ENCODE peak calls at places on chromosome 22, in seven cellular contexts. F, O, E, L, Y, X and J are unnamed samples.

GRCh38 chr22:47570300-47570685 is 807.8 kb downstream of the TBC1D22A start:
- DNase-seq in X (no peak), F (no peak), E (no peak), O (peak; percentile 42), L (no peak), Y (no peak), J (no peak)

GRCh38 chr22:18103527-18104269 is 6.9 kb upstream of the TUBA8 start:
- DNase-seq in L (no peak), E (no peak), X (no peak), Y (peak; percentile 50), F (no peak), O (no peak), J (no peak)

GRCh38 chr22:48760481-48761238 is 1067.0 kb downstream of the BRD1 start:
- DNase-seq in X (no peak), L (peak; percentile 2), Y (no peak), O (no peak), E (no peak), F (no peak), J (no peak)

GRCh38 chr22:43303751-43304150 is 39.4 kb downstream of the SCUBE1 start:
- DNase-seq in Y (no peak), O (no peak), X (no peak), F (no peak), L (no peak), E (no peak), J (no peak)

GRCh38 chr22:44561139-44561840 is 63.3 kb upstream of the RTL6 start:
- DNase-seq in F (no peak), L (no peak), X (no peak), Y (no peak), O (peak; percentile 13), E (no peak), J (no peak)

GRCh38 chr22:28021998-28022660 is 103.1 kb upstream of the PITPNB start:
- DNase-seq in X (no peak), L (no peak), E (no peak), Y (no peak), F (no peak), O (peak; percentile 52), J (no peak)

GRCh38 chr22:42174062-42174461 is 43.5 kb upstream of the CYP2D6 start:
- DNase-seq in O (no peak), Y (no peak), F (peak; percentile 53), L (no peak), E (no peak), X (peak; percentile 14), J (no peak)

GRCh38 chr22:48761546-48761945 is 1066.1 kb downstream of the BRD1 start:
- DNase-seq in Y (no peak), L (peak; percentile 0), E (no peak), F (no peak), X (no peak), O (no peak), J (no peak)

GRCh38 chr22:29216873-29217666 is 11.4 kb downstream of the EMID1 start:
- DNase-seq in X (peak; percentile 20), E (peak; percentile 71), F (peak; percentile 82), L (no peak), Y (no peak), O (no peak), J (peak; percentile 16)

GRCh38 chr22:49764151-49764581 is 63.5 kb downstream of the BRD1 start:
- DNase-seq in F (no peak), E (no peak), O (peak; percentile 63), L (no peak), Y (no peak), X (no peak), J (no peak)

GRCh38 chr22:46146329-46146728 is 4.0 kb upstream of the PPARA start:
- DNase-seq in O (no peak), E (no peak), F (no peak), L (no peak), X (no peak), Y (no peak), J (no peak)

GRCh38 chr22:35761037-35761436 is 43.4 kb downstream of the APOL5 start:
- DNase-seq in Y (no peak), E (no peak), L (no peak), O (no peak), F (no peak), X (no peak), J (no peak)

GRCh38 chr22:25331050-25331449 is 111.6 kb downstream of the CRYBB2 start:
- DNase-seq in X (no peak), L (no peak), F (no peak), E (no peak), Y (no peak), O (no peak), J (no peak)

GRCh38 chr22:19815093-19815822 is 39.4 kb downstream of the GNB1L start:
- DNase-seq in L (no peak), E (no peak), O (no peak), X (no peak), Y (no peak), F (no peak), J (no peak)

GRCh38 chr22:37088750-37089408 is 20.6 kb downstream of the TMPRSS6 start:
- DNase-seq in X (no peak), Y (no peak), L (no peak), O (no peak), E (no peak), F (no peak), J (no peak)

GRCh38 chr22:48333323-48333763 is 1494.3 kb downstream of the BRD1 start:
- DNase-seq in L (no peak), O (no peak), F (no peak), E (no peak), X (no peak), Y (no peak), J (no peak)

GRCh38 chr22:23180301-23180892 is at the start of gene BCR:
- DNase-seq in L (peak; percentile 75), E (peak; percentile 65), O (peak; percentile 90), X (peak; percentile 30), F (peak; percentile 79), Y (peak; percentile 68), J (no peak)

GRCh38 chr22:35150163-35151107 is 84.5 kb downstream of the ISX start:
- DNase-seq in E (peak; percentile 34), O (peak; percentile 73), Y (peak; percentile 77), F (peak; percentile 24), L (peak; percentile 85), X (no peak), J (no peak)

GRCh38 chr22:37735054-37735453 is 38.2 kb downstream of the TRIOBP start:
- DNase-seq in Y (no peak), L (peak; percentile 67), X (no peak), O (peak; percentile 80), E (no peak), F (no peak), J (no peak)

GRCh38 chr22:45101828-45102227 is 61.9 kb upstream of the NUP50 start:
- DNase-seq in F (peak; percentile 72), E (no peak), X (no peak), O (no peak), Y (peak; percentile 48), L (peak; percentile 50), J (no peak)